ENCODE peak calls at places on chromosome 5, in four cellular contexts. One of them, this sample, is unnamed.

GRCh38 chr5:59503223-59503622 is 390.3 kb downstream of the PDE4D start:
- DNase-seq in CD8-positive, alpha-beta memory T cell: no peak
- DNase-seq in breast epithelium: no peak
- DNase-seq in effector memory CD4-positive, alpha-beta T cell: no peak
- DNase-seq in this sample: no peak

GRCh38 chr5:80884851-80885697 is 75.1 kb upstream of the RASGRF2 start:
- DNase-seq in CD8-positive, alpha-beta memory T cell: no peak
- DNase-seq in breast epithelium: no peak
- DNase-seq in effector memory CD4-positive, alpha-beta T cell: no peak
- DNase-seq in this sample: no peak

GRCh38 chr5:9801908-9802307 is 171.8 kb upstream of the TAS2R1 start:
- DNase-seq in CD8-positive, alpha-beta memory T cell: no peak
- DNase-seq in breast epithelium: no peak
- DNase-seq in effector memory CD4-positive, alpha-beta T cell: no peak
- DNase-seq in this sample: no peak

GRCh38 chr5:160641405-160641804 is 210.6 kb downstream of the ATP10B start:
- DNase-seq in CD8-positive, alpha-beta memory T cell: no peak
- DNase-seq in breast epithelium: no peak
- DNase-seq in effector memory CD4-positive, alpha-beta T cell: no peak
- DNase-seq in this sample: no peak

GRCh38 chr5:142900926-142901325 is 130.7 kb downstream of the ARHGAP26 start:
- DNase-seq in CD8-positive, alpha-beta memory T cell: no peak
- DNase-seq in breast epithelium: no peak
- DNase-seq in effector memory CD4-positive, alpha-beta T cell: no peak
- DNase-seq in this sample: no peak

GRCh38 chr5:6626494-6626893 is 6.3 kb downstream of the NSUN2 start:
- DNase-seq in CD8-positive, alpha-beta memory T cell: no peak
- DNase-seq in breast epithelium: no peak
- DNase-seq in effector memory CD4-positive, alpha-beta T cell: no peak
- DNase-seq in this sample: no peak

GRCh38 chr5:76733049-76733417 is 17.1 kb downstream of the F2R start:
- DNase-seq in CD8-positive, alpha-beta memory T cell: peak; percentile 52
- DNase-seq in breast epithelium: no peak
- DNase-seq in effector memory CD4-positive, alpha-beta T cell: peak; percentile 34
- DNase-seq in this sample: no peak

GRCh38 chr5:125719681-125720676 is 703.2 kb upstream of the GRAMD2B start:
- DNase-seq in CD8-positive, alpha-beta memory T cell: no peak
- DNase-seq in breast epithelium: no peak
- DNase-seq in effector memory CD4-positive, alpha-beta T cell: no peak
- DNase-seq in this sample: no peak

GRCh38 chr5:96083361-96083881 is 121.8 kb upstream of the ELL2 start:
- DNase-seq in CD8-positive, alpha-beta memory T cell: no peak
- DNase-seq in breast epithelium: no peak
- DNase-seq in effector memory CD4-positive, alpha-beta T cell: no peak
- DNase-seq in this sample: no peak

GRCh38 chr5:122846051-122846567 is 696 bp downstream of the SNX24 start:
- DNase-seq in CD8-positive, alpha-beta memory T cell: no peak
- DNase-seq in breast epithelium: no peak
- DNase-seq in effector memory CD4-positive, alpha-beta T cell: no peak
- DNase-seq in this sample: no peak

GRCh38 chr5:56522972-56523371 is 289.8 kb upstream of the ANKRD55 start:
- DNase-seq in CD8-positive, alpha-beta memory T cell: no peak
- DNase-seq in breast epithelium: no peak
- DNase-seq in effector memory CD4-positive, alpha-beta T cell: no peak
- DNase-seq in this sample: no peak

GRCh38 chr5:121910036-121910435 is 51.7 kb upstream of the SRFBP1 start:
- DNase-seq in CD8-positive, alpha-beta memory T cell: no peak
- DNase-seq in breast epithelium: no peak
- DNase-seq in effector memory CD4-positive, alpha-beta T cell: no peak
- DNase-seq in this sample: no peak

GRCh38 chr5:132677191-132677590 is 3.4 kb downstream of the IL4 start:
- DNase-seq in CD8-positive, alpha-beta memory T cell: no peak
- DNase-seq in breast epithelium: no peak
- DNase-seq in effector memory CD4-positive, alpha-beta T cell: no peak
- DNase-seq in this sample: no peak

GRCh38 chr5:129971684-129972083 is 67.4 kb downstream of the CHSY3 start:
- DNase-seq in CD8-positive, alpha-beta memory T cell: no peak
- DNase-seq in breast epithelium: no peak
- DNase-seq in effector memory CD4-positive, alpha-beta T cell: no peak
- DNase-seq in this sample: no peak

GRCh38 chr5:53037141-53037859 is 48.1 kb downstream of the ITGA2 start:
- DNase-seq in CD8-positive, alpha-beta memory T cell: no peak
- DNase-seq in breast epithelium: no peak
- DNase-seq in effector memory CD4-positive, alpha-beta T cell: no peak
- DNase-seq in this sample: no peak

GRCh38 chr5:122311888-122312669 is at the start of gene SNCAIP:
- DNase-seq in CD8-positive, alpha-beta memory T cell: no peak
- DNase-seq in breast epithelium: no peak
- DNase-seq in effector memory CD4-positive, alpha-beta T cell: no peak
- DNase-seq in this sample: no peak

GRCh38 chr5:118126159-118126558 is 862.2 kb downstream of the DTWD2 start:
- DNase-seq in CD8-positive, alpha-beta memory T cell: no peak
- DNase-seq in breast epithelium: no peak
- DNase-seq in effector memory CD4-positive, alpha-beta T cell: no peak
- DNase-seq in this sample: no peak

GRCh38 chr5:67591491-67591890 is 394.9 kb upstream of the CD180 start:
- DNase-seq in CD8-positive, alpha-beta memory T cell: no peak
- DNase-seq in breast epithelium: no peak
- DNase-seq in effector memory CD4-positive, alpha-beta T cell: no peak
- DNase-seq in this sample: no peak

GRCh38 chr5:103034662-103035392 is 85.1 kb downstream of the GIN1 start:
- DNase-seq in CD8-positive, alpha-beta memory T cell: no peak
- DNase-seq in breast epithelium: no peak
- DNase-seq in effector memory CD4-positive, alpha-beta T cell: no peak
- DNase-seq in this sample: no peak

GRCh38 chr5:54243483-54244080 is 66.8 kb downstream of the ARL15 start:
- DNase-seq in CD8-positive, alpha-beta memory T cell: no peak
- DNase-seq in breast epithelium: no peak
- DNase-seq in effector memory CD4-positive, alpha-beta T cell: peak; percentile 14
- DNase-seq in this sample: no peak

GRCh38 chr5:151130922-151131891 is 26.4 kb downstream of the ANXA6 start:
- DNase-seq in CD8-positive, alpha-beta memory T cell: no peak
- DNase-seq in breast epithelium: peak; percentile 76
- DNase-seq in effector memory CD4-positive, alpha-beta T cell: no peak
- DNase-seq in this sample: no peak

GRCh38 chr5:15009420-15009819 is 137.8 kb upstream of the ANKH start:
- DNase-seq in CD8-positive, alpha-beta memory T cell: no peak
- DNase-seq in breast epithelium: no peak
- DNase-seq in effector memory CD4-positive, alpha-beta T cell: no peak
- DNase-seq in this sample: no peak

GRCh38 chr5:177478711-177479646 is 5.5 kb upstream of the DBN1 start:
- DNase-seq in CD8-positive, alpha-beta memory T cell: no peak
- DNase-seq in breast epithelium: no peak
- DNase-seq in effector memory CD4-positive, alpha-beta T cell: no peak
- DNase-seq in this sample: no peak

GRCh38 chr5:61332891-61333350 is 863 bp downstream of the ZSWIM6 start:
- DNase-seq in CD8-positive, alpha-beta memory T cell: peak; percentile 34
- DNase-seq in breast epithelium: peak; percentile 55
- DNase-seq in effector memory CD4-positive, alpha-beta T cell: peak; percentile 24
- DNase-seq in this sample: peak; percentile 22

GRCh38 chr5:16934123-16934522 is 2.0 kb downstream of the MYO10 start:
- DNase-seq in CD8-positive, alpha-beta memory T cell: no peak
- DNase-seq in breast epithelium: no peak
- DNase-seq in effector memory CD4-positive, alpha-beta T cell: no peak
- DNase-seq in this sample: peak; percentile 5

GRCh38 chr5:108193021-108193795 is 188.7 kb downstream of the FBXL17 start:
- DNase-seq in CD8-positive, alpha-beta memory T cell: no peak
- DNase-seq in breast epithelium: no peak
- DNase-seq in effector memory CD4-positive, alpha-beta T cell: no peak
- DNase-seq in this sample: no peak

GRCh38 chr5:177126771-177127170 is 6.8 kb upstream of the NSD1 start:
- DNase-seq in CD8-positive, alpha-beta memory T cell: no peak
- DNase-seq in breast epithelium: no peak
- DNase-seq in effector memory CD4-positive, alpha-beta T cell: no peak
- DNase-seq in this sample: no peak

GRCh38 chr5:153014194-153014593 is 476.3 kb upstream of the GRIA1 start:
- DNase-seq in CD8-positive, alpha-beta memory T cell: no peak
- DNase-seq in breast epithelium: no peak
- DNase-seq in effector memory CD4-positive, alpha-beta T cell: no peak
- DNase-seq in this sample: no peak

DNA sequence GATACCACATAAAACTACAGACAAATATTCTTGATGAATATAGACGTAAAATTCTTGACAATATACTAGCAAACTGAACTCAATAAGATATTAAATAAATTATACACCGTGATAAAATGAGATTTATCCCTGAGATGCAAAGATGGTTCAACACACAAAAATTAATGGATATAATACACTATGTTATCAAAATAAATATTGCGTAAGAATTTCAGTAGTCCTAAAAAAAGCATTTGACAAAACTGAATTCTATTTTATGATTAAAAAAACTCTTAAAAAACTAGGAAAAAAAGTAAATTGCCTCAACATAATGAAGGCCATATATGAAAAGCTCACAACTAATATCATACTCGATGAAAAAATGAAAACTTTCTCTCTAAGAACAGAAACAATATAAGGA is 472.3 kb upstream of the GRIA1 start:
- DNase-seq in CD8-positive, alpha-beta memory T cell: no peak
- DNase-seq in breast epithelium: no peak
- DNase-seq in effector memory CD4-positive, alpha-beta T cell: no peak
- DNase-seq in this sample: no peak
- H3K9me3 ChIP-seq in CD8-positive, alpha-beta memory T cell: no peaks in the 10 kb centered on the region
- H3K9me3 ChIP-seq in breast epithelium: peaks cover 49% of the 10 kb centered on the region
- H3K9me3 ChIP-seq in effector memory CD4-positive, alpha-beta T cell: no peaks in the 10 kb centered on the region
- H3K9me3 ChIP-seq in this sample: no peaks in the 10 kb centered on the region

DNA sequence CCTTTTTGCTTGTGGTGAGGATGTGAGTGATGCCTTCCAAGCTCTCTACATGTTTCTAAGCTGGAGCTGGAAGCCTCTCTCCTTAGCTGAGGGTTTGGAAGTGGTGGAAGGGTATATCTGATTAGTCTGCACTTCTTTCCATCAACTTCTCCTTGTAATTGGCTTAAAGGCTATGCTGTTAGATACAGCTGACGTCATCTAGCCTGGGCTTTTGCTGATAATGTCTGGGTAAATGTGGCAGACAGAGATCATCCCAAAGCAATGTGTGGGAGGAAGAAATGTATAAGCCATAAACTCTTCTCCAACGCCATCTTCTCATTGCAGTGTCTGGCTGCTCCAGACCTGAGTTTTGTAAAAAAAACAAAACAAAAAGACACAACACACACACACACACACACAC is 29.3 kb downstream of the ZNF354C start:
- DNase-seq in CD8-positive, alpha-beta memory T cell: no peak
- DNase-seq in breast epithelium: no peak
- DNase-seq in effector memory CD4-positive, alpha-beta T cell: no peak
- DNase-seq in this sample: no peak
- H3K9me3 ChIP-seq in CD8-positive, alpha-beta memory T cell: peaks cover 40% of the 10 kb centered on the region
- H3K9me3 ChIP-seq in breast epithelium: peaks cover 98% of the 10 kb centered on the region
- H3K9me3 ChIP-seq in effector memory CD4-positive, alpha-beta T cell: peaks cover 45% of the 10 kb centered on the region
- H3K9me3 ChIP-seq in this sample: peaks cover 7% of the 10 kb centered on the region

DNA sequence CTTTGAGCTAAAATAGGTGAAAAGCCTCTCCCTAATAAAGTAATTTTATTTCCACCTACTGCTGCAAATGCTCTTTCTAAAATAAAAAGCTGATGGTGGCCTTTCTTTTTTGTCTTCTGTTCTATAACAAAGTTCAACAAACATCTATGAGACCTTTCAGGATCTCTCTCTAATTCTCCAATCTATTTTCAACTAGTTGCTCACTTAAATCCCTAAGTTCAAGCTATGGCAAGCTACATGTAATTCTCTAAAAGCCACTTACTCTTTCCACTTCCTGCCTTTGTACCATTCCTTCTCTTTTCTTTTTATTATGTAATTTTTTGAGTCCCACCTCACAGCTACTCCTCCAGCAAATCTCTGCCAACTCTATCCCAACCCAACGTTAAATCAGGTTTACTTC is 20.9 kb downstream of the CHD1 start:
- DNase-seq in CD8-positive, alpha-beta memory T cell: no peak
- DNase-seq in breast epithelium: no peak
- DNase-seq in effector memory CD4-positive, alpha-beta T cell: no peak
- DNase-seq in this sample: no peak
- H3K9me3 ChIP-seq in CD8-positive, alpha-beta memory T cell: no peaks in the 10 kb centered on the region
- H3K9me3 ChIP-seq in breast epithelium: no peaks in the 10 kb centered on the region
- H3K9me3 ChIP-seq in effector memory CD4-positive, alpha-beta T cell: no peaks in the 10 kb centered on the region
- H3K9me3 ChIP-seq in this sample: no peaks in the 10 kb centered on the region

GRCh38 chr5:33737697-33738096 is 154.1 kb downstream of the ADAMTS12 start:
- DNase-seq in CD8-positive, alpha-beta memory T cell: no peak
- DNase-seq in breast epithelium: no peak
- DNase-seq in effector memory CD4-positive, alpha-beta T cell: no peak
- DNase-seq in this sample: no peak

GRCh38 chr5:33737284-33737683 is 154.5 kb downstream of the ADAMTS12 start:
- DNase-seq in CD8-positive, alpha-beta memory T cell: no peak
- DNase-seq in breast epithelium: no peak
- DNase-seq in effector memory CD4-positive, alpha-beta T cell: no peak
- DNase-seq in this sample: no peak

GRCh38 chr5:33733225-33733624 is 158.6 kb downstream of the ADAMTS12 start:
- DNase-seq in CD8-positive, alpha-beta memory T cell: no peak
- DNase-seq in breast epithelium: no peak
- DNase-seq in effector memory CD4-positive, alpha-beta T cell: no peak
- DNase-seq in this sample: no peak

GRCh38 chr5:33736510-33736909 is 155.3 kb downstream of the ADAMTS12 start:
- DNase-seq in CD8-positive, alpha-beta memory T cell: no peak
- DNase-seq in breast epithelium: no peak
- DNase-seq in effector memory CD4-positive, alpha-beta T cell: no peak
- DNase-seq in this sample: no peak

DNA sequence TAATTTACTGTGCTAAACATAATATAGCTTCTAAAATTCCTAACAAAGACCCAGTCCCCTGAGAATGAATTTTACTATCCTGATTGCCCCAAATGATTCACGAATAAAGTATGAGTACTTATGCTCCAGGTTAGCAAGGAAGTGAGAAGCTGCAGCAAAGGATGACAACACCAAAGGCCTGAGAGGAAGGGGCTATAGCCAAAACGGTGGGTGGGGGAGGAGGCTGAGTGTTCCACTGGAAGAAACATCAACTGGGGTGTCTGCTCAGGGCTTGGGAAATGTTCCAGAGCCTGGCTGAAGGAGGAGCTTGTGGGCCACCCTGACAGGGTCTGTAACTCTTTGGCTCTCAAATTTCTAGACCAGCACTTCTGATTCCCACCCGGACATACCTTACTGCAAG is 157.2 kb downstream of the ADAMTS12 start:
- DNase-seq in CD8-positive, alpha-beta memory T cell: no peak
- DNase-seq in breast epithelium: no peak
- DNase-seq in effector memory CD4-positive, alpha-beta T cell: no peak
- DNase-seq in this sample: no peak
- H3K9me3 ChIP-seq in CD8-positive, alpha-beta memory T cell: no peaks in the 10 kb centered on the region
- H3K9me3 ChIP-seq in breast epithelium: no peaks in the 10 kb centered on the region
- H3K9me3 ChIP-seq in effector memory CD4-positive, alpha-beta T cell: no peaks in the 10 kb centered on the region
- H3K9me3 ChIP-seq in this sample: no peaks in the 10 kb centered on the region

DNA sequence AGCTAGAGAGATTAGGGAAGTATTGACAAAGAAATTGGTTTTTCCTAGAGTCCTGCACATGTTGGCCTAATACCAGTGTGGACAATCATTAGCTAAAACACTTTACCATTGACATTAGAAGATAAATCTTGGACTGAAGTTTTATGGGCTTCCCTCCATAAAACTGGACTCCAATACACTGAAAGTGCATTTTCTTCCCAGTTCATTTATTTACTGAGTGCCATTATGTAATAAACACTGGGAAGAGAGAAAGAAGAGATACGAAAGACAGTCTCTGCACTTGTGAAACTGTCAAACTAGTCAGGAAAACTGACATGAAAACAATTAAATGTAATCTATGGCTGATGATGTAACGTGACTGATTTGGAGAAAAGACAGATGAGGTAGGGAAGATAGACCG is 539.3 kb downstream of the ZNF608 start:
- DNase-seq in CD8-positive, alpha-beta memory T cell: no peak
- DNase-seq in breast epithelium: no peak
- DNase-seq in effector memory CD4-positive, alpha-beta T cell: no peak
- DNase-seq in this sample: no peak
- H3K9me3 ChIP-seq in CD8-positive, alpha-beta memory T cell: no peaks in the 10 kb centered on the region
- H3K9me3 ChIP-seq in breast epithelium: peaks cover 12% of the 10 kb centered on the region
- H3K9me3 ChIP-seq in effector memory CD4-positive, alpha-beta T cell: no peaks in the 10 kb centered on the region
- H3K9me3 ChIP-seq in this sample: no peaks in the 10 kb centered on the region

GRCh38 chr5:8188874-8189588 is 320.1 kb downstream of the MTRR start:
- DNase-seq in CD8-positive, alpha-beta memory T cell: no peak
- DNase-seq in breast epithelium: no peak
- DNase-seq in effector memory CD4-positive, alpha-beta T cell: no peak
- DNase-seq in this sample: no peak
- H3K9me3 ChIP-seq in CD8-positive, alpha-beta memory T cell: no peaks in the 10 kb centered on the region
- H3K9me3 ChIP-seq in breast epithelium: no peaks in the 10 kb centered on the region
- H3K9me3 ChIP-seq in effector memory CD4-positive, alpha-beta T cell: no peaks in the 10 kb centered on the region
- H3K9me3 ChIP-seq in this sample: no peaks in the 10 kb centered on the region

This sample was measured in T-helper 17 cell.